ENCODE peak calls at places on chromosomes 1 and 21, in four cellular contexts. B, L, Z and H are unnamed samples.

GRCh38 chr1:238409191-238409846 is 518.6 kb upstream of the ZP4 start:
- DNase-seq in B (peak), L (no peak), Z (no peak), H (no peak)

GRCh38 chr1:21598417-21598816 is 70.7 kb downstream of the RAP1GAP start:
- DNase-seq in B (no peak), L (no peak), Z (no peak), H (no peak)

GRCh38 chr1:184143449-184143848 is 91.9 kb downstream of the TSEN15 start:
- DNase-seq in B (peak), L (no peak), Z (no peak), H (no peak)

GRCh38 chr1:95659166-95659565 is 425.2 kb downstream of the RWDD3 start:
- DNase-seq in B (no peak), L (no peak), Z (no peak), H (no peak)

GRCh38 chr1:169893645-169894423 is at the start of gene SCYL3:
- DNase-seq in B (peak), L (peak), Z (peak), H (peak)

GRCh38 chr21:18603246-18603645 is 199.7 kb upstream of the TMPRSS15 start:
- DNase-seq in B (no peak), L (no peak), Z (no peak), H (peak)

GRCh38 chr1:156677616-156678596 is 699 bp upstream of the NES start:
- DNase-seq in B (peak), L (no peak), Z (peak), H (peak)

GRCh38 chr1:22105611-22106207 is 37.2 kb downstream of the WNT4 start:
- DNase-seq in B (peak), L (no peak), Z (peak), H (no peak)

GRCh38 chr21:44279621-44280260 is 5.9 kb upstream of the AIRE start:
- DNase-seq in B (no peak), L (no peak), Z (no peak), H (peak)

GRCh38 chr1:107559881-107560280 is 405.1 kb downstream of the VAV3 start:
- DNase-seq in B (peak), L (no peak), Z (no peak), H (no peak)

GRCh38 chr1:118947003-118947765 is 41.0 kb downstream of the TBX15 start:
- DNase-seq in B (peak), L (no peak), Z (no peak), H (no peak)

GRCh38 chr1:73044241-73044640 is 761.9 kb upstream of the NEGR1 start:
- DNase-seq in B (no peak), L (no peak), Z (no peak), H (no peak)

GRCh38 chr1:22536506-22536905 is 26.8 kb upstream of the EPHA8 start:
- DNase-seq in B (peak), L (no peak), Z (no peak), H (no peak)

GRCh38 chr1:37143818-37144217 is 109.5 kb upstream of the GRIK3 start:
- DNase-seq in B (no peak), L (no peak), Z (no peak), H (no peak)

GRCh38 chr1:235919127-235919796 is 52.6 kb upstream of the LYST start:
- DNase-seq in B (peak), L (no peak), Z (no peak), H (no peak)

GRCh38 chr1:119988316-119989067 is 81.0 kb downstream of the NOTCH2 start:
- DNase-seq in B (no peak), L (no peak), Z (no peak), H (no peak)

GRCh38 chr1:15071936-15072335 is 81.6 kb upstream of the TMEM51 start:
- DNase-seq in B (no peak), L (no peak), Z (no peak), H (no peak)

GRCh38 chr1:201022824-201023516 is 544 bp downstream of the KIF21B start:
- DNase-seq in B (no peak), L (no peak), Z (peak), H (no peak)